ENCODE peak calls at places on chromosomes 12 and 14, in seven cellular contexts. One of them, this sample, is unnamed.

GRCh38 chr14:97854918-97855317 is 1057.7 kb downstream of the VRK1 start:
- DNase-seq in choroid plexus epithelial cell: no peak
- DNase-seq in transverse colon: no peak
- DNase-seq in CD8-positive, alpha-beta T cell: no peak
- DNase-seq in mesendoderm: peak
- DNase-seq in left ventricle myocardium inferior: no peak
- DNase-seq in cardiac fibroblast: no peak
- DNase-seq in this sample: no peak

GRCh38 chr14:69673099-69673498 is 61.7 kb downstream of the SUSD6 start:
- DNase-seq in choroid plexus epithelial cell: no peak
- DNase-seq in transverse colon: no peak
- DNase-seq in CD8-positive, alpha-beta T cell: no peak
- DNase-seq in mesendoderm: no peak
- DNase-seq in left ventricle myocardium inferior: no peak
- DNase-seq in cardiac fibroblast: no peak
- DNase-seq in this sample: no peak

GRCh38 chr14:76948213-76948947 is 80.1 kb downstream of the IRF2BPL start:
- DNase-seq in choroid plexus epithelial cell: no peak
- DNase-seq in transverse colon: peak
- DNase-seq in CD8-positive, alpha-beta T cell: no peak
- DNase-seq in mesendoderm: no peak
- DNase-seq in left ventricle myocardium inferior: no peak
- DNase-seq in cardiac fibroblast: no peak
- DNase-seq in this sample: no peak

GRCh38 chr12:12723147-12723680 is 6.0 kb downstream of the CDKN1B start:
- DNase-seq in choroid plexus epithelial cell: peak
- DNase-seq in transverse colon: no peak
- DNase-seq in CD8-positive, alpha-beta T cell: no peak
- DNase-seq in mesendoderm: no peak
- DNase-seq in left ventricle myocardium inferior: no peak
- DNase-seq in cardiac fibroblast: no peak
- DNase-seq in this sample: no peak

GRCh38 chr12:110555509-110556406 is 27.4 kb downstream of the PPTC7 start:
- DNase-seq in choroid plexus epithelial cell: peak
- DNase-seq in transverse colon: no peak
- DNase-seq in CD8-positive, alpha-beta T cell: no peak
- DNase-seq in mesendoderm: no peak
- DNase-seq in left ventricle myocardium inferior: no peak
- DNase-seq in cardiac fibroblast: peak
- DNase-seq in this sample: no peak

GRCh38 chr14:75521415-75522199 is 662 bp upstream of the BATF start:
- DNase-seq in choroid plexus epithelial cell: no peak
- DNase-seq in transverse colon: no peak
- DNase-seq in CD8-positive, alpha-beta T cell: no peak
- DNase-seq in mesendoderm: peak
- DNase-seq in left ventricle myocardium inferior: no peak
- DNase-seq in cardiac fibroblast: no peak
- DNase-seq in this sample: no peak

GRCh38 chr14:89787525-89787924 is 167.0 kb downstream of the EFCAB11 start:
- DNase-seq in choroid plexus epithelial cell: peak
- DNase-seq in transverse colon: no peak
- DNase-seq in CD8-positive, alpha-beta T cell: no peak
- DNase-seq in mesendoderm: no peak
- DNase-seq in left ventricle myocardium inferior: no peak
- DNase-seq in cardiac fibroblast: peak
- DNase-seq in this sample: no peak

GRCh38 chr12:52454411-52455201 is 2.7 kb upstream of the KRT6B start:
- DNase-seq in choroid plexus epithelial cell: no peak
- DNase-seq in transverse colon: no peak
- DNase-seq in CD8-positive, alpha-beta T cell: no peak
- DNase-seq in mesendoderm: no peak
- DNase-seq in left ventricle myocardium inferior: no peak
- DNase-seq in cardiac fibroblast: peak
- DNase-seq in this sample: no peak

GRCh38 chr12:108367436-108367835 is 28.3 kb upstream of the CMKLR1 start:
- DNase-seq in choroid plexus epithelial cell: peak
- DNase-seq in transverse colon: no peak
- DNase-seq in CD8-positive, alpha-beta T cell: no peak
- DNase-seq in mesendoderm: no peak
- DNase-seq in left ventricle myocardium inferior: no peak
- DNase-seq in cardiac fibroblast: no peak
- DNase-seq in this sample: peak

GRCh38 chr14:31834616-31835015 is 242.5 kb upstream of the ARHGAP5 start:
- DNase-seq in choroid plexus epithelial cell: peak
- DNase-seq in transverse colon: no peak
- DNase-seq in CD8-positive, alpha-beta T cell: no peak
- DNase-seq in mesendoderm: no peak
- DNase-seq in left ventricle myocardium inferior: no peak
- DNase-seq in cardiac fibroblast: peak
- DNase-seq in this sample: peak

GRCh38 chr12:40551466-40551865 is 140.8 kb upstream of the CNTN1 start:
- DNase-seq in choroid plexus epithelial cell: no peak
- DNase-seq in transverse colon: no peak
- DNase-seq in CD8-positive, alpha-beta T cell: no peak
- DNase-seq in mesendoderm: no peak
- DNase-seq in left ventricle myocardium inferior: no peak
- DNase-seq in cardiac fibroblast: no peak
- DNase-seq in this sample: no peak

GRCh38 chr12:122501489-122501989 is 807 bp upstream of the ZCCHC8 start:
- DNase-seq in choroid plexus epithelial cell: no peak
- DNase-seq in transverse colon: no peak
- DNase-seq in CD8-positive, alpha-beta T cell: no peak
- DNase-seq in mesendoderm: no peak
- DNase-seq in left ventricle myocardium inferior: no peak
- DNase-seq in cardiac fibroblast: no peak
- DNase-seq in this sample: no peak

GRCh38 chr14:28652782-28653181 is 113.8 kb upstream of the FOXG1 start:
- DNase-seq in choroid plexus epithelial cell: peak
- DNase-seq in transverse colon: no peak
- DNase-seq in CD8-positive, alpha-beta T cell: no peak
- DNase-seq in mesendoderm: no peak
- DNase-seq in left ventricle myocardium inferior: no peak
- DNase-seq in cardiac fibroblast: peak
- DNase-seq in this sample: peak

GRCh38 chr14:50342211-50343080 is 30.3 kb downstream of the DMAC2L start:
- DNase-seq in choroid plexus epithelial cell: peak
- DNase-seq in transverse colon: peak
- DNase-seq in CD8-positive, alpha-beta T cell: peak
- DNase-seq in mesendoderm: peak
- DNase-seq in left ventricle myocardium inferior: peak
- DNase-seq in cardiac fibroblast: peak
- DNase-seq in this sample: no peak

GRCh38 chr14:55102141-55102547 is 26.9 kb upstream of the LGALS3 start:
- DNase-seq in choroid plexus epithelial cell: peak
- DNase-seq in transverse colon: peak
- DNase-seq in CD8-positive, alpha-beta T cell: peak
- DNase-seq in mesendoderm: peak
- DNase-seq in left ventricle myocardium inferior: peak
- DNase-seq in cardiac fibroblast: peak
- DNase-seq in this sample: peak

GRCh38 chr12:125773033-125773432 is 707.8 kb downstream of the AACS start:
- DNase-seq in choroid plexus epithelial cell: no peak
- DNase-seq in transverse colon: no peak
- DNase-seq in CD8-positive, alpha-beta T cell: no peak
- DNase-seq in mesendoderm: peak
- DNase-seq in left ventricle myocardium inferior: no peak
- DNase-seq in cardiac fibroblast: peak
- DNase-seq in this sample: no peak

GRCh38 chr12:3694673-3695072 is 58.2 kb downstream of the CRACR2A start:
- DNase-seq in choroid plexus epithelial cell: no peak
- DNase-seq in transverse colon: no peak
- DNase-seq in CD8-positive, alpha-beta T cell: no peak
- DNase-seq in mesendoderm: no peak
- DNase-seq in left ventricle myocardium inferior: no peak
- DNase-seq in cardiac fibroblast: no peak
- DNase-seq in this sample: no peak

GRCh38 chr14:54098536-54098935 is 141.9 kb upstream of the BMP4 start:
- DNase-seq in choroid plexus epithelial cell: no peak
- DNase-seq in transverse colon: no peak
- DNase-seq in CD8-positive, alpha-beta T cell: no peak
- DNase-seq in mesendoderm: no peak
- DNase-seq in left ventricle myocardium inferior: no peak
- DNase-seq in cardiac fibroblast: no peak
- DNase-seq in this sample: no peak

GRCh38 chr14:90816686-90817436 is 631 bp upstream of the TTC7B start:
- DNase-seq in choroid plexus epithelial cell: no peak
- DNase-seq in transverse colon: no peak
- DNase-seq in CD8-positive, alpha-beta T cell: no peak
- DNase-seq in mesendoderm: no peak
- DNase-seq in left ventricle myocardium inferior: no peak
- DNase-seq in cardiac fibroblast: no peak
- DNase-seq in this sample: no peak
- H3K4me3 ChIP-seq in choroid plexus epithelial cell: no peak
- H3K4me3 ChIP-seq in transverse colon: peak
- H3K4me3 ChIP-seq in CD8-positive, alpha-beta T cell: no peak
- H3K4me3 ChIP-seq in mesendoderm: no peak
- H3K4me3 ChIP-seq in left ventricle myocardium inferior: peak
- H3K4me3 ChIP-seq in cardiac fibroblast: peak
- H3K4me3 ChIP-seq in this sample: peak

GRCh38 chr12:75483411-75483810 is 2.9 kb downstream of the GLIPR1 start:
- DNase-seq in choroid plexus epithelial cell: no peak
- DNase-seq in transverse colon: no peak
- DNase-seq in CD8-positive, alpha-beta T cell: no peak
- DNase-seq in mesendoderm: peak
- DNase-seq in left ventricle myocardium inferior: no peak
- DNase-seq in cardiac fibroblast: no peak
- DNase-seq in this sample: no peak
- H3K4me3 ChIP-seq in choroid plexus epithelial cell: peak
- H3K4me3 ChIP-seq in transverse colon: peak
- H3K4me3 ChIP-seq in CD8-positive, alpha-beta T cell: no peak
- H3K4me3 ChIP-seq in mesendoderm: no peak
- H3K4me3 ChIP-seq in left ventricle myocardium inferior: peak
- H3K4me3 ChIP-seq in cardiac fibroblast: no peak
- H3K4me3 ChIP-seq in this sample: peak

DNA sequence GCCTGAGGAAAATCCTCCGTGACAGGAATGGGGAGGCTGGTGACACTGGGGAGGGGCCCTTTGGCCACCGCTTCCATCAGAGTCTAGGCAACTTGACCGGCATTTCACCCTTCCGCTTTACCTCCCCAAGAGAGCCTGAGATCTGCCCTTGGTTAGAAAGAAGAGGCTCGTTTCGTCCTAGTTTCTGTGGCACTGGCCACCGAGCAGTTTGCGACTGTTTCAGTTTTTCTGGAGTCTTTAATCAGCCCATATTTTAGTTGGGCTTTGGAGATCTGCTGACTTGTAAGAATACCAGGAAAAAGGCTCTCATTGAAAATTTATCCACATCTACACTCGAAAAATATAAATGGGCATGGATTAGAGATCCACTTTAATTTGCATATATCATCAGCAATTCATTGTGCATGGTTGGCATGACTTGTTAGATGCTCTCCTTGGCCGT is 414 bp upstream of the ANKS1B start:
- DNase-seq in choroid plexus epithelial cell: peak
- DNase-seq in transverse colon: no peak
- DNase-seq in CD8-positive, alpha-beta T cell: no peak
- DNase-seq in mesendoderm: peak
- DNase-seq in left ventricle myocardium inferior: no peak
- DNase-seq in cardiac fibroblast: peak
- DNase-seq in this sample: no peak
- H3K4me3 ChIP-seq in choroid plexus epithelial cell: peak
- H3K4me3 ChIP-seq in transverse colon: peak
- H3K4me3 ChIP-seq in CD8-positive, alpha-beta T cell: no peak
- H3K4me3 ChIP-seq in mesendoderm: peak
- H3K4me3 ChIP-seq in left ventricle myocardium inferior: peak
- H3K4me3 ChIP-seq in cardiac fibroblast: peak
- H3K4me3 ChIP-seq in this sample: peak

GRCh38 chr12:114408415-114408814 is 2.5 kb upstream of the TBX5 start:
- DNase-seq in choroid plexus epithelial cell: no peak
- DNase-seq in transverse colon: no peak
- DNase-seq in CD8-positive, alpha-beta T cell: no peak
- DNase-seq in mesendoderm: peak
- DNase-seq in left ventricle myocardium inferior: no peak
- DNase-seq in cardiac fibroblast: no peak
- DNase-seq in this sample: no peak

GRCh38 chr12:114407566-114408411 is 1.8 kb upstream of the TBX5 start:
- DNase-seq in choroid plexus epithelial cell: no peak
- DNase-seq in transverse colon: no peak
- DNase-seq in CD8-positive, alpha-beta T cell: no peak
- DNase-seq in mesendoderm: peak
- DNase-seq in left ventricle myocardium inferior: no peak
- DNase-seq in cardiac fibroblast: no peak
- DNase-seq in this sample: no peak

GRCh38 chr12:114409796-114410520 is 4.0 kb upstream of the TBX5 start:
- DNase-seq in choroid plexus epithelial cell: no peak
- DNase-seq in transverse colon: no peak
- DNase-seq in CD8-positive, alpha-beta T cell: no peak
- DNase-seq in mesendoderm: peak
- DNase-seq in left ventricle myocardium inferior: no peak
- DNase-seq in cardiac fibroblast: peak
- DNase-seq in this sample: no peak

GRCh38 chr12:114407034-114407420 is 1.1 kb upstream of the TBX5 start:
- DNase-seq in choroid plexus epithelial cell: no peak
- DNase-seq in transverse colon: no peak
- DNase-seq in CD8-positive, alpha-beta T cell: no peak
- DNase-seq in mesendoderm: peak
- DNase-seq in left ventricle myocardium inferior: no peak
- DNase-seq in cardiac fibroblast: no peak
- DNase-seq in this sample: no peak

GRCh38 chr12:114408881-114409795 is 3.2 kb upstream of the TBX5 start:
- DNase-seq in choroid plexus epithelial cell: no peak
- DNase-seq in transverse colon: no peak
- DNase-seq in CD8-positive, alpha-beta T cell: no peak
- DNase-seq in mesendoderm: peak
- DNase-seq in left ventricle myocardium inferior: peak
- DNase-seq in cardiac fibroblast: peak
- DNase-seq in this sample: no peak
- H3K4me3 ChIP-seq in choroid plexus epithelial cell: peak
- H3K4me3 ChIP-seq in transverse colon: peak
- H3K4me3 ChIP-seq in CD8-positive, alpha-beta T cell: no peak
- H3K4me3 ChIP-seq in mesendoderm: no peak
- H3K4me3 ChIP-seq in left ventricle myocardium inferior: peak
- H3K4me3 ChIP-seq in cardiac fibroblast: peak
- H3K4me3 ChIP-seq in this sample: peak

GRCh38 chr12:1419849-1420371 is 174.5 kb downstream of the FBXL14 start:
- DNase-seq in choroid plexus epithelial cell: no peak
- DNase-seq in transverse colon: no peak
- DNase-seq in CD8-positive, alpha-beta T cell: no peak
- DNase-seq in mesendoderm: peak
- DNase-seq in left ventricle myocardium inferior: no peak
- DNase-seq in cardiac fibroblast: no peak
- DNase-seq in this sample: no peak
- H3K4me3 ChIP-seq in choroid plexus epithelial cell: no peak
- H3K4me3 ChIP-seq in transverse colon: no peak
- H3K4me3 ChIP-seq in CD8-positive, alpha-beta T cell: no peak
- H3K4me3 ChIP-seq in mesendoderm: no peak
- H3K4me3 ChIP-seq in left ventricle myocardium inferior: no peak
- H3K4me3 ChIP-seq in cardiac fibroblast: no peak
- H3K4me3 ChIP-seq in this sample: no peak

GRCh38 chr12:115135800-115136211 is 451.8 kb upstream of the TBX3 start:
- DNase-seq in choroid plexus epithelial cell: peak
- DNase-seq in transverse colon: peak
- DNase-seq in CD8-positive, alpha-beta T cell: no peak
- DNase-seq in mesendoderm: no peak
- DNase-seq in left ventricle myocardium inferior: peak
- DNase-seq in cardiac fibroblast: peak
- DNase-seq in this sample: no peak
- H3K4me3 ChIP-seq in choroid plexus epithelial cell: no peak
- H3K4me3 ChIP-seq in transverse colon: no peak
- H3K4me3 ChIP-seq in CD8-positive, alpha-beta T cell: no peak
- H3K4me3 ChIP-seq in mesendoderm: no peak
- H3K4me3 ChIP-seq in left ventricle myocardium inferior: no peak
- H3K4me3 ChIP-seq in cardiac fibroblast: no peak
- H3K4me3 ChIP-seq in this sample: no peak